ENCODE peak calls at places on chromosomes 13 and 19, in seven cellular contexts. S is posterior cingulate gyrus; O is BJ; T is Kasumi-1; X is stimulated activated CD8-positive, alpha-beta memory T cell treated with anti-CD3 and anti-CD28 coated beads, Interleukin-15, amount 100 ng/mL, for 4 hours; N is stimulated activated CD4-positive, alpha-beta T cell treated with anti-CD3 and anti-CD28 coated beads, Interleukin-1b, Interleukin-23, amount 100 ng/mL, for 1 hour; H is activated CD8-positive, alpha-beta memory T cell treated with anti-CD3 and anti-CD28 coated beads, Interleukin-2, amount 50 U/mL, for 4 hours. I is an unnamed sample.

GRCh38 chr13:110017379-110017778 is 231.0 kb upstream of the IRS2 start:
- DNase-seq in S (no peak), O (peak), X (no peak), T (no peak), N (no peak), H (no peak), I (peak)

GRCh38 chr13:113730145-113730750 is 28.8 kb upstream of the TMEM255B start:
- DNase-seq in N (no peak), H (no peak), O (no peak), T (no peak), X (no peak), S (no peak), I (no peak)

GRCh38 chr13:100051070-100051469 is 37.8 kb upstream of the PCCA start:
- DNase-seq in N (no peak), H (no peak), X (no peak), O (no peak), S (no peak), T (no peak), I (no peak)

GRCh38 chr19:46478356-46478986 is 7.1 kb upstream of the PNMA8A start:
- DNase-seq in S (peak), H (no peak), O (no peak), N (no peak), T (no peak), X (no peak), I (no peak)

GRCh38 chr13:71249031-71249430 is 618.0 kb downstream of the DACH1 start:
- DNase-seq in X (no peak), N (no peak), S (no peak), T (no peak), O (no peak), H (no peak), I (no peak)

GRCh38 chr13:26300140-26300539 is 46.2 kb downstream of the CDK8 start:
- DNase-seq in O (peak), T (no peak), N (no peak), S (no peak), X (peak), H (peak), I (peak)

GRCh38 chr13:96065851-96066250 is 12.7 kb upstream of the UGGT2 start:
- DNase-seq in T (no peak), H (no peak), S (no peak), O (no peak), N (no peak), X (no peak), I (no peak)

GRCh38 chr19:35846038-35846668 is 6.2 kb downstream of the NPHS1 start:
- DNase-seq in H (no peak), O (no peak), S (no peak), N (no peak), T (no peak), X (no peak), I (no peak)

GRCh38 chr13:98626298-98626940 is 49.5 kb upstream of the STK24 start:
- DNase-seq in X (no peak), H (no peak), O (no peak), T (no peak), S (no peak), N (no peak), I (no peak)

GRCh38 chr13:79455331-79455730 is 25.6 kb upstream of the NDFIP2 start:
- DNase-seq in H (no peak), X (no peak), N (no peak), T (no peak), S (no peak), O (no peak), I (no peak)

GRCh38 chr13:35722438-35723060 is 246.1 kb upstream of the MAB21L1 start:
- DNase-seq in S (no peak), T (peak), X (no peak), H (no peak), O (no peak), N (no peak), I (no peak)

GRCh38 chr13:21671793-21672680 is 1.2 kb downstream of the FGF9 start:
- DNase-seq in N (no peak), O (no peak), X (no peak), S (no peak), H (no peak), T (no peak), I (no peak)

GRCh38 chr13:33014291-33014690 is 1.9 kb upstream of the KL start:
- DNase-seq in H (no peak), S (no peak), O (no peak), T (no peak), N (no peak), X (no peak), I (no peak)

GRCh38 chr19:41431426-41432386 is 4.5 kb upstream of the B3GNT8 start:
- DNase-seq in O (no peak), T (peak), N (no peak), H (no peak), S (no peak), X (no peak), I (no peak)

I was measured in non-pigmented ciliary epithelial cell.